ENCODE peak calls at places on chromosomes 7 and 10, in five cellular contexts. M is right lobe of liver, T is right atrium auricular region, I is IMR-90, Q is thoracic aorta. E is an unnamed sample.

GRCh38 chr7:131607291-131608111 is 51.1 kb upstream of the PODXL start:
- DNase-seq in Q (no peak), T (no peak), M (no peak), I (no peak), E (no peak)

GRCh38 chr10:78121801-78122200 is 88.1 kb downstream of the RPS24 start:
- DNase-seq in T (no peak), M (no peak), Q (no peak), I (no peak), E (no peak)

GRCh38 chr7:30932562-30932961 is 20.9 kb downstream of the AQP1 start:
- DNase-seq in I (no peak), M (no peak), Q (no peak), T (no peak), E (no peak)

GRCh38 chr7:146503844-146504243 is 387.2 kb downstream of the CNTNAP2 start:
- DNase-seq in Q (no peak), T (no peak), I (no peak), M (no peak), E (no peak)

GRCh38 chr7:38232475-38233366 is 40.7 kb downstream of the TARP start:
- DNase-seq in M (no peak), T (no peak), I (peak), Q (no peak), E (peak)

GRCh38 chr10:49001861-49002675 is 62.4 kb upstream of the LRRC18 start:
- DNase-seq in I (no peak), T (no peak), Q (no peak), M (no peak), E (no peak)

GRCh38 chr7:30799206-30799975 is 28.2 kb downstream of the MINDY4 start:
- DNase-seq in T (peak), I (peak), Q (peak), M (no peak), E (peak)

GRCh38 chr10:3784510-3785250 is at the start of gene KLF6:
- DNase-seq in M (no peak), I (peak), T (no peak), Q (no peak), E (no peak)

GRCh38 chr10:49185213-49185612 is 3.0 kb downstream of the TMEM273 start:
- DNase-seq in T (no peak), I (no peak), Q (no peak), M (no peak), E (no peak)

GRCh38 chr10:97131702-97132101 is 54.1 kb downstream of the SLIT1 start:
- DNase-seq in I (no peak), M (no peak), T (no peak), Q (no peak), E (no peak)

GRCh38 chr10:47425813-47426419 is 41.8 kb upstream of the ZNF488 start:
- DNase-seq in T (peak), I (no peak), Q (no peak), M (no peak), E (no peak)

GRCh38 chr7:118328505-118329211 is 104.2 kb downstream of the ANKRD7 start:
- DNase-seq in M (no peak), Q (no peak), T (no peak), I (no peak), E (no peak)

GRCh38 chr10:79069325-79070090 is 742 bp downstream of the ZMIZ1 start:
- DNase-seq in I (no peak), Q (no peak), T (no peak), M (peak), E (no peak)

GRCh38 chr10:51422311-51423120 is 276.9 kb downstream of the CSTF2T start:
- DNase-seq in M (no peak), I (peak), T (peak), Q (no peak), E (peak)

GRCh38 chr10:79099898-79100448 is 31.2 kb downstream of the ZMIZ1 start:
- DNase-seq in T (no peak), M (no peak), Q (no peak), I (no peak), E (no peak)

GRCh38 chr10:49149881-49150280 is 16.1 kb upstream of the FAM170B start:
- DNase-seq in Q (no peak), I (no peak), M (no peak), T (no peak), E (no peak)

GRCh38 chr7:4958477-4959301 is at the start of gene MMD2:
- DNase-seq in T (no peak), I (no peak), M (peak), Q (no peak), E (no peak)

GRCh38 chr7:4960363-4960762 is 1.4 kb upstream of the MMD2 start:
- DNase-seq in I (no peak), M (peak), T (no peak), Q (no peak), E (no peak)

GRCh38 chr7:4959881-4960280 is 894 bp upstream of the MMD2 start:
- DNase-seq in I (no peak), T (no peak), Q (no peak), M (no peak), E (no peak)

GRCh38 chr7:4957847-4958476 is 1.0 kb downstream of the MMD2 start:
- DNase-seq in Q (no peak), M (peak), T (no peak), I (no peak), E (no peak)

GRCh38 chr7:4959356-4959755 is 369 bp upstream of the MMD2 start:
- DNase-seq in I (no peak), T (no peak), Q (no peak), M (peak), E (no peak)
- H3K4me3 ChIP-seq in I (no peak), T (peak), Q (peak), M (no peak), E (no peak)

GRCh38 chr7:157432957-157433576 is 96.3 kb downstream of the DNAJB6 start:
- DNase-seq in Q (no peak), M (no peak), I (peak), T (no peak), E (no peak)
- H3K4me3 ChIP-seq in Q (peak), M (no peak), I (peak), T (no peak), E (peak)

GRCh38 chr7:120207037-120207436 is 65.9 kb upstream of the KCND2 start:
- DNase-seq in M (no peak), I (no peak), Q (no peak), T (no peak), E (no peak)
- H3K4me3 ChIP-seq in M (no peak), I (no peak), Q (no peak), T (no peak), E (no peak)

GRCh38 chr7:88322151-88322550 is 15.5 kb upstream of the STEAP4 start:
- DNase-seq in M (no peak), Q (no peak), T (no peak), I (no peak), E (no peak)
- H3K4me3 ChIP-seq in M (no peak), Q (no peak), T (no peak), I (no peak), E (no peak)